ENCODE peak calls at places on chromosome 3, in five cellular contexts. One of them, this sample, is unnamed. For H3K9me3 and H3K4me1, the result is how much of the 10 kb centered on the place peaks cover.

GRCh38 chr3:78571486-78571885 is 1196.3 kb downstream of the ROBO1 start:
- DNase-seq in H9: no peak
- DNase-seq in SJSA1: no peak
- DNase-seq in IMR-90: no peak
- DNase-seq in pancreas: no peak
- DNase-seq in this sample: no peak

GRCh38 chr3:140007946-140008692 is 73.1 kb downstream of the CLSTN2 start:
- DNase-seq in H9: no peak
- DNase-seq in SJSA1: no peak
- DNase-seq in IMR-90: no peak
- DNase-seq in pancreas: no peak
- DNase-seq in this sample: no peak

GRCh38 chr3:186255703-186256331 is 106.2 kb downstream of the DGKG start:
- DNase-seq in H9: peak
- DNase-seq in SJSA1: no peak
- DNase-seq in IMR-90: no peak
- DNase-seq in pancreas: peak
- DNase-seq in this sample: no peak

GRCh38 chr3:190533511-190534282 is 19.8 kb downstream of the IL1RAP start:
- DNase-seq in H9: no peak
- DNase-seq in SJSA1: peak
- DNase-seq in IMR-90: peak
- DNase-seq in pancreas: no peak
- DNase-seq in this sample: no peak

GRCh38 chr3:116886202-116886893 is 176.8 kb downstream of the TUSC7 start:
- DNase-seq in H9: no peak
- DNase-seq in SJSA1: no peak
- DNase-seq in IMR-90: no peak
- DNase-seq in pancreas: no peak
- DNase-seq in this sample: no peak

GRCh38 chr3:184952671-184953070 is 140.7 kb downstream of the VPS8 start:
- DNase-seq in H9: no peak
- DNase-seq in SJSA1: no peak
- DNase-seq in IMR-90: peak
- DNase-seq in pancreas: no peak
- DNase-seq in this sample: no peak

GRCh38 chr3:134449277-134449676 is 36.5 kb downstream of the ANAPC13 start:
- DNase-seq in H9: peak
- DNase-seq in SJSA1: no peak
- DNase-seq in IMR-90: peak
- DNase-seq in pancreas: no peak
- DNase-seq in this sample: no peak

GRCh38 chr3:174855002-174855401 is 4.1 kb upstream of the NAALADL2 start:
- DNase-seq in H9: no peak
- DNase-seq in SJSA1: no peak
- DNase-seq in IMR-90: no peak
- DNase-seq in pancreas: no peak
- DNase-seq in this sample: no peak

GRCh38 chr3:28924744-28925360 is 356.0 kb upstream of the RBMS3 start:
- DNase-seq in H9: no peak
- DNase-seq in SJSA1: peak
- DNase-seq in IMR-90: no peak
- DNase-seq in pancreas: no peak
- DNase-seq in this sample: no peak

GRCh38 chr3:50354186-50354764 is 3.6 kb downstream of the CYB561D2 start:
- DNase-seq in H9: no peak
- DNase-seq in SJSA1: no peak
- DNase-seq in IMR-90: no peak
- DNase-seq in pancreas: no peak
- DNase-seq in this sample: no peak

GRCh38 chr3:73625124-73625665 is 454 bp upstream of the PDZRN3 start:
- DNase-seq in H9: peak
- DNase-seq in SJSA1: peak
- DNase-seq in IMR-90: peak
- DNase-seq in pancreas: peak
- DNase-seq in this sample: no peak

GRCh38 chr3:16151109-16151508 is 23.4 kb upstream of the GALNT15 start:
- DNase-seq in H9: no peak
- DNase-seq in SJSA1: no peak
- DNase-seq in IMR-90: peak
- DNase-seq in pancreas: no peak
- DNase-seq in this sample: no peak

GRCh38 chr3:66665021-66665695 is 164.3 kb upstream of the LRIG1 start:
- DNase-seq in H9: no peak
- DNase-seq in SJSA1: no peak
- DNase-seq in IMR-90: no peak
- DNase-seq in pancreas: no peak
- DNase-seq in this sample: no peak

GRCh38 chr3:126060613-126061145 is 23.2 kb downstream of the SLC41A3 start:
- DNase-seq in H9: no peak
- DNase-seq in SJSA1: no peak
- DNase-seq in IMR-90: no peak
- DNase-seq in pancreas: no peak
- DNase-seq in this sample: no peak

GRCh38 chr3:139797724-139798343 is 120.1 kb upstream of the NMNAT3 start:
- DNase-seq in H9: peak
- DNase-seq in SJSA1: peak
- DNase-seq in IMR-90: peak
- DNase-seq in pancreas: peak
- DNase-seq in this sample: no peak

GRCh38 chr3:35120026-35120425 is 519.3 kb upstream of the ARPP21 start:
- DNase-seq in H9: no peak
- DNase-seq in SJSA1: no peak
- DNase-seq in IMR-90: no peak
- DNase-seq in pancreas: no peak
- DNase-seq in this sample: no peak
- H3K9me3 ChIP-seq in H9: under half
- H3K9me3 ChIP-seq in SJSA1: under half
- H3K9me3 ChIP-seq in IMR-90: under half
- H3K9me3 ChIP-seq in pancreas: under half
- H3K9me3 ChIP-seq in this sample: under half

DNA sequence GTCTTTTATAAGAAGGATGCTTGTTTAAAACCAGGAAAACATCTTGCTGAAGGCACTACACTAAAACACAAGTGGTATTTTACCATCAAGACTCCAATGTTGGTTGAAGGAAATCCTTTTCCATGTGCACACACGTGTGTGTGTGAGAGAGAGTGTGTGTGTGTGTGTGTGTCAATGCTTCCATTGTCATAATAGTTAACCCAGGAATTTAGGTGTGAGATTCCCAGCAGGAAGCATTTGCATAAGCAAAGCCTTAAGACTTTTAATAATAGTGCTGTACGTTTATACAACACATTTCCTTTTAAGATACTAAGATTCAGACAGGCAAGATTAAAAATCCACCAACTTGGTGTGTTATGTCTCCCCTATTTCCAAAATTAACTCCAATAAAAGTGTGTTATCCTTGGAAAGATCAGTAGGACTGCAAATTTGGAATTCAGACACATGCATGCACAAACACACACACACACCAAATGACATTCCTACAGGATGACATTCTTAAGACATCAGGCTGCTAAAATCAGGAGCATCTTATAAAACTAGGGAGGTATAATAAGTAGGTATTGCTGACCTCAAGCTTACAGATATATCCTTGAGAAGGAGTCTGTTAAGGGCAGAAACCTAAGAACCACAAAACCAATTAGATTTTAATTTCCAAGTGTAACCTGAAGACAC is 18.3 kb downstream of the LMCD1 start:
- DNase-seq in H9: no peak
- DNase-seq in SJSA1: no peak
- DNase-seq in IMR-90: no peak
- DNase-seq in pancreas: no peak
- DNase-seq in this sample: no peak
- H3K4me1 ChIP-seq in H9: under half
- H3K4me1 ChIP-seq in SJSA1: under half
- H3K4me1 ChIP-seq in IMR-90: under half
- H3K4me1 ChIP-seq in pancreas: under half
- H3K4me1 ChIP-seq in this sample: under half

GRCh38 chr3:137032465-137033120 is 74.8 kb downstream of the IL20RB start:
- DNase-seq in H9: peak
- DNase-seq in SJSA1: peak
- DNase-seq in IMR-90: peak
- DNase-seq in pancreas: peak
- DNase-seq in this sample: peak
- H3K9me3 ChIP-seq in H9: under half
- H3K9me3 ChIP-seq in SJSA1: under half
- H3K9me3 ChIP-seq in IMR-90: under half
- H3K9me3 ChIP-seq in pancreas: under half
- H3K9me3 ChIP-seq in this sample: under half

DNA sequence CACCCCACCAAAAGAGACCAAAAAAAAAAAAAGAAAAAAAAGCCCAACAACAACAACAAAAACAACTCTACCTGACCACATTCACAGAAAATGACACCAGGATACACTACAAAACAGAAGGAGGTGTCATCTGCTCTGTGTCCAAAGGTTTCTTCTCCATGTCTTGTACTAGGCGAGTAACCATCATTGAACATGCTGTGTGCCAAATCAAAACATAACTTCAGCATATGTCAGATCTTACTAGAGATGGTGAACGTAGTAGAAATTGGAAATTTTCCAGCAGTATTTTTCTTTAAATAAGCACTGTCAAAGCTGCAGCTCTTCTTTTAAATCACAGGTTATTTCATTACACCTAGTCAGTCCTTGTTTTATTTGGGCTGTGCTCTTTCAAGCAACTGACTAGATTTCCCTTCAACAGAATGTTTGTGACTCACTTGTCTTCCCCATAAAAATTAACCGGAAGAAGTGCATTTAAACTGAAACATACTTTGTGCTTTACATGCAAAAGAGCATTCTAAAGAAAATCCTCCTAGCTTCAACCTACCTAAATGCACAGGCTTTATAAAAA is 46.5 kb downstream of the MSL2 start:
- DNase-seq in H9: no peak
- DNase-seq in SJSA1: no peak
- DNase-seq in IMR-90: peak
- DNase-seq in pancreas: no peak
- DNase-seq in this sample: no peak
- H3K4me1 ChIP-seq in H9: under half
- H3K4me1 ChIP-seq in SJSA1: under half
- H3K4me1 ChIP-seq in IMR-90: under half
- H3K4me1 ChIP-seq in pancreas: under half
- H3K4me1 ChIP-seq in this sample: under half

GRCh38 chr3:6220361-6220957 is 640.5 kb upstream of the GRM7 start:
- DNase-seq in H9: no peak
- DNase-seq in SJSA1: no peak
- DNase-seq in IMR-90: no peak
- DNase-seq in pancreas: no peak
- DNase-seq in this sample: no peak

GRCh38 chr3:6222069-6222468 is 638.8 kb upstream of the GRM7 start:
- DNase-seq in H9: no peak
- DNase-seq in SJSA1: no peak
- DNase-seq in IMR-90: no peak
- DNase-seq in pancreas: no peak
- DNase-seq in this sample: no peak

GRCh38 chr3:6216135-6216792 is 644.7 kb upstream of the GRM7 start:
- DNase-seq in H9: no peak
- DNase-seq in SJSA1: no peak
- DNase-seq in IMR-90: no peak
- DNase-seq in pancreas: no peak
- DNase-seq in this sample: no peak
- H3K9me3 ChIP-seq in H9: under half
- H3K9me3 ChIP-seq in SJSA1: under half
- H3K9me3 ChIP-seq in IMR-90: under half
- H3K9me3 ChIP-seq in pancreas: under half
- H3K9me3 ChIP-seq in this sample: under half

DNA sequence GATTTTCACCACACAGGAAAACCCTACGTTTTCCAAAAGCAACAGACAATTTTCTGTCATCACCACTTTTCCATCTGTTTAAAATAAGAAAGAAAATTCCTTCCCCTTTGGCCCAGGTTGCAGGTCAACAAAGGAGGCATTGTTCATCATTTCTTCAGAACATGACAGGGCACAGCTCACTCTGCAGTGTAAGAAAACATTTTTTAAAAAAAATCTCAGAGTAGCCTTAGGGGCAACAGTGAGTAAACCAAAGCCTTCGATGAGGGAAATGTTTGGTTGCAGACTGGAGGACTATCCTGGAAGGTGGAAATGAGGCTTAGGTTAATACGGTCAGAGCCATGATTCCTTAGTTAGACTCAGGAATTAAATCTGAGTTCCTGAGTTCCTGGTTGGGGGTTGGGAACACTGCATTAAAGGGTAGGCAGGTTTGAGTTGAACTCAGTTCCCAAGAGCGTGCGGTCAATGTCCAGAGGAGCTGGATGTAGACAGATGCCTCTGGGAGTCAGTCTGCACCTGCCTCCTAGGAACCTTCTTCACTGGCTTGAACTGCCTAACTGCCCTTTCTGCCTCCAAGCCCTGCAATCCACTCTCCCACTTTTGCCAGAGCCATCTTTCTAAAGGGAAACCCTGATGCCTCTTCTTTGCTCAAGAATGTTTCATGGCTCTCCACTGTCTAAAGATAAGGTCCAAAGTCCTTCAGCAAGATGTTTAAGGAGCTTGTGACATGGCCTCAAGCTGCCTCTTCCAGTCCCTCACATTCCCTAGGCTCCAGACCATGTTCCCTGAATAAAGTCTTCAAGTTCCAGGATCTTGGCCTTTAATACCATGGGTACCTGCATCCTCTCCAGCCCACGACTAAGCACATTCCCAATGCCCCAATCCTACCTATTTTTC is 3.2 kb upstream of the HES1 start:
- DNase-seq in H9: no peak
- DNase-seq in SJSA1: no peak
- DNase-seq in IMR-90: no peak
- DNase-seq in pancreas: no peak
- DNase-seq in this sample: no peak
- H3K4me1 ChIP-seq in H9: under half
- H3K4me1 ChIP-seq in SJSA1: under half
- H3K4me1 ChIP-seq in IMR-90: under half
- H3K4me1 ChIP-seq in pancreas: under half
- H3K4me1 ChIP-seq in this sample: under half

DNA sequence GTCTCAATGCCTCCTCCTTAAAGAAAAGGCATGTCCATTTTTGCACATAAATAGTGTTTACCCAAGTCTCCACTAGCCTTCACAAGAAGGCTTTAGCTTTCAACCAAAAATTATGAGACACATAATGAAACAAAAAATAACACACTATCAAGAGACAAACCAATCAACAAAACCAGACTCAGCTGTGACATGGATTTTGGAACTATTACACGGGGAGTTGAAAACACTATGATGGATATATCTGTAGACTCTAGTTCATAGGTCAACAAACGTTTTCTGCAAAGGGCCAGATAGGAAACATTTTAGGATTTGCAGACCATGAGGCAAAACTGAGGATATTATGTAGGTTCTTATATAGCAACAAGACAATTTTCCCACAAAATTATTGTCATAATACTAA is 24.9 kb downstream of the MYL3 start:
- DNase-seq in H9: no peak
- DNase-seq in SJSA1: no peak
- DNase-seq in IMR-90: no peak
- DNase-seq in pancreas: no peak
- DNase-seq in this sample: no peak
- H3K9me3 ChIP-seq in H9: under half
- H3K9me3 ChIP-seq in SJSA1: under half
- H3K9me3 ChIP-seq in IMR-90: under half
- H3K9me3 ChIP-seq in pancreas: under half
- H3K9me3 ChIP-seq in this sample: under half

This sample was measured in CD4-positive, alpha-beta memory T cell.